ENCODE peak calls at places on chromosome 11, in six cellular contexts. N is Kasumi-1; Q is activated effector memory CD4-positive, alpha-beta T cell treated with anti-CD3 and anti-CD28 coated beads, Interleukin-2, amount 50 U/mL, for 16 hours; W is fibroblast of the conjunctiva; M is Calu3; O is iris pigment epithelial cell. A is an unnamed sample.

GRCh38 chr11:1656670-1657069 is 27.1 kb downstream of the KRTAP5-5 start:
- DNase-seq in Q (no peak), M (no peak), W (no peak), O (no peak), N (no peak), A (no peak)

GRCh38 chr11:619625-620050 is 3.9 kb upstream of the IRF7 start:
- DNase-seq in N (no peak), W (no peak), M (no peak), O (no peak), Q (no peak), A (no peak)

GRCh38 chr11:119709638-119710346 is 19.2 kb downstream of the NECTIN1 start:
- DNase-seq in O (peak; percentile 70), Q (no peak), W (peak; percentile 49), M (no peak), N (no peak), A (no peak)

GRCh38 chr11:123443851-123444623 is 14.0 kb downstream of the GRAMD1B start:
- DNase-seq in W (no peak), M (no peak), Q (no peak), N (no peak), O (no peak), A (no peak)

GRCh38 chr11:8384199-8384821 is 120.6 kb upstream of the LMO1 start:
- DNase-seq in Q (no peak), N (peak; percentile 46), W (no peak), O (peak; percentile 10), M (no peak), A (no peak)

GRCh38 chr11:2302844-2303626 is 1.2 kb downstream of the TSPAN32 start:
- DNase-seq in W (no peak), Q (peak; percentile 63), O (no peak), N (no peak), M (no peak), A (no peak)

GRCh38 chr11:120563698-120564572 is 52.4 kb downstream of the GRIK4 start:
- DNase-seq in N (no peak), M (no peak), W (no peak), O (peak; percentile 33), Q (peak; percentile 54), A (no peak)

GRCh38 chr11:64251986-64252837 is 882 bp downstream of the PLCB3 start:
- DNase-seq in O (peak; percentile 29), W (no peak), M (peak; percentile 75), N (peak; percentile 52), Q (no peak), A (no peak)

GRCh38 chr11:77072851-77073327 is 6.1 kb downstream of the CAPN5 start:
- DNase-seq in W (no peak), Q (peak; percentile 60), O (no peak), M (no peak), N (no peak), A (no peak)

GRCh38 chr11:32905028-32905667 is 12.5 kb downstream of the QSER1 start:
- DNase-seq in W (no peak), N (no peak), M (no peak), Q (no peak), O (peak; percentile 56), A (no peak)

GRCh38 chr11:89922195-89922660 is at the start of gene TRIM49D1:
- DNase-seq in N (no peak), O (no peak), M (no peak), W (no peak), Q (no peak), A (no peak)

GRCh38 chr11:12235945-12236743 is 125.8 kb downstream of the MICAL2 start:
- DNase-seq in Q (peak; percentile 73), M (no peak), O (peak; percentile 63), N (peak; percentile 76), W (peak; percentile 47), A (peak; percentile 42)

GRCh38 chr11:46176421-46176820 is 55.2 kb upstream of the PHF21A start:
- DNase-seq in Q (no peak), M (peak; percentile 35), N (no peak), W (no peak), O (no peak), A (peak; percentile 15)

A was measured in RWPE1.